ENCODE peak calls at places on chromosome 6, in seven cellular contexts. K is endothelial cell; V is activated T-helper 9 cell treated with anti-CD3 and anti-CD28 coated beads, Interleukin-2, amount 50 U/mL, for 16 hours; P is amniotic epithelial cell; L is neural crest cell; G is smooth muscle cell of the brain vasculature; T is LoVo. M is an unnamed sample.
A peak's percentile ranks its signal among the peaks of the same experiment; 100 is the strongest.

GRCh38 chr6:139030539-139030938 is 2.0 kb downstream of the ABRACL start:
- DNase-seq in K (no peak), L (no peak), V (no peak), T (no peak), P (no peak), G (no peak), M (no peak)

GRCh38 chr6:142878407-142878806 is 66.6 kb downstream of the HIVEP2 start:
- DNase-seq in G (no peak), V (no peak), L (no peak), T (no peak), P (no peak), K (no peak), M (no peak)

GRCh38 chr6:57267586-57268293 is 45.6 kb upstream of the RAB23 start:
- DNase-seq in T (peak; percentile 72), V (no peak), L (peak; percentile 8), P (peak; percentile 100), K (peak; percentile 34), G (peak; percentile 88), M (no peak)

GRCh38 chr6:166543603-166544293 is 42.7 kb downstream of the RAMACL start:
- DNase-seq in V (no peak), K (no peak), P (peak; percentile 11), G (no peak), T (no peak), L (no peak), M (no peak)

GRCh38 chr6:105769987-105770386 is 316.1 kb upstream of the PRDM1 start:
- DNase-seq in T (peak; percentile 54), P (no peak), L (no peak), K (no peak), G (no peak), V (no peak), M (no peak)

GRCh38 chr6:44563397-44563796 is 175.9 kb downstream of the CDC5L start:
- DNase-seq in V (no peak), L (no peak), P (no peak), T (no peak), G (no peak), K (no peak), M (no peak)

GRCh38 chr6:111274593-111275217 is 187.4 kb downstream of the SLC16A10 start:
- DNase-seq in K (no peak), P (no peak), L (no peak), G (no peak), T (no peak), V (no peak), M (no peak)

GRCh38 chr6:53730767-53731166 is 64.0 kb upstream of the LRRC1 start:
- DNase-seq in K (no peak), G (no peak), V (no peak), T (no peak), P (no peak), L (no peak), M (no peak)

GRCh38 chr6:19796452-19796851 is 40.7 kb upstream of the ID4 start:
- DNase-seq in G (no peak), P (no peak), T (peak; percentile 2), K (no peak), V (no peak), L (no peak), M (no peak)

GRCh38 chr6:45625191-45625664 is 247.5 kb upstream of the SUPT3H start:
- DNase-seq in V (no peak), K (no peak), P (peak; percentile 71), T (no peak), L (no peak), G (no peak), M (no peak)

GRCh38 chr6:109456710-109457595 is 1.4 kb upstream of the MICAL1 start:
- DNase-seq in T (peak; percentile 68), L (no peak), K (no peak), V (no peak), P (no peak), G (no peak), M (no peak)

GRCh38 chr6:39865011-39865888 is 69.0 kb downstream of the MOCS1 start:
- DNase-seq in V (peak; percentile 17), P (peak; percentile 55), L (peak; percentile 68), K (peak; percentile 66), T (peak; percentile 18), G (no peak), M (peak; percentile 79)

GRCh38 chr6:87029711-87030314 is 65.1 kb downstream of the CGA start:
- DNase-seq in K (no peak), L (no peak), G (peak; percentile 31), P (peak; percentile 59), T (peak; percentile 37), V (no peak), M (no peak)

GRCh38 chr6:15675537-15676170 is 12.8 kb upstream of the DTNBP1 start:
- DNase-seq in T (no peak), P (no peak), K (no peak), V (no peak), G (no peak), L (no peak), M (no peak)

GRCh38 chr6:112979830-112980229 is 632.7 kb downstream of the RFPL4B start:
- DNase-seq in G (peak; percentile 24), V (no peak), L (peak; percentile 14), P (no peak), K (no peak), T (peak; percentile 74), M (no peak)

GRCh38 chr6:165776699-165777098 is 113.7 kb upstream of the PDE10A start:
- DNase-seq in G (no peak), V (no peak), L (no peak), T (no peak), K (no peak), P (no peak), M (no peak)

GRCh38 chr6:127606131-127606562 is 29.2 kb downstream of the C6orf58 start:
- DNase-seq in T (peak; percentile 7), G (peak; percentile 15), V (no peak), L (no peak), P (peak; percentile 68), K (peak; percentile 13), M (peak; percentile 35)

GRCh38 chr6:118580585-118581419 is 32.7 kb downstream of the PLN start:
- DNase-seq in P (peak; percentile 89), G (peak; percentile 39), T (peak; percentile 66), V (no peak), K (peak; percentile 38), L (peak; percentile 14), M (peak; percentile 67)

GRCh38 chr6:91482498-91482897 is 895.6 kb upstream of the MAP3K7 start:
- DNase-seq in P (no peak), K (no peak), L (no peak), G (no peak), V (no peak), T (no peak), M (no peak)